ENCODE peak calls at places on chromosomes 2 and 18, in eight cellular contexts. Y is esophagus squamous epithelium; M is CD8-positive, alpha-beta memory T cell; H is cardiac muscle cell; P is substantia nigra; U is IMR-90; C is ovary; Z is CD8-positive, alpha-beta T cell. Q is an unnamed sample.

GRCh38 chr2:61689526-61689925 is 151.4 kb upstream of the XPO1 start:
- DNase-seq in Z (no peak), C (no peak), Y (no peak), M (no peak), H (no peak), P (no peak), U (peak; percentile 20), Q (no peak)

GRCh38 chr2:223081789-223082188 is 29.8 kb downstream of the KCNE4 start:
- DNase-seq in C (no peak), Z (no peak), Y (no peak), P (no peak), H (no peak), U (no peak), M (no peak), Q (no peak)

GRCh38 chr2:170713280-170714155 is 1.6 kb upstream of the SP5 start:
- DNase-seq in Z (no peak), U (no peak), C (peak; percentile 36), H (peak; percentile 23), P (no peak), Y (no peak), M (peak; percentile 14), Q (no peak)

GRCh38 chr2:160073284-160073888 is 11.0 kb upstream of the PLA2R1 start:
- DNase-seq in Z (no peak), M (no peak), H (no peak), U (no peak), P (no peak), C (no peak), Y (no peak), Q (no peak)

GRCh38 chr2:100321881-100322820 is at the start of gene LONRF2:
- DNase-seq in P (peak; percentile 29), Y (no peak), H (peak; percentile 41), C (peak; percentile 80), Z (no peak), M (no peak), U (no peak), Q (no peak)

GRCh38 chr2:230738924-230739323 is 26.3 kb downstream of the CAB39 start:
- DNase-seq in C (no peak), Y (no peak), M (no peak), Z (no peak), H (no peak), U (no peak), P (no peak), Q (no peak)

GRCh38 chr2:47945036-47945781 is 38.9 kb upstream of the FBXO11 start:
- DNase-seq in Z (no peak), M (no peak), Y (no peak), U (no peak), P (no peak), H (peak; percentile 51), C (no peak), Q (no peak)

GRCh38 chr2:110116033-110116710 is 550 bp upstream of the MALL start:
- DNase-seq in Y (no peak), U (peak; percentile 54), P (no peak), M (no peak), Z (no peak), C (no peak), H (peak; percentile 51), Q (peak; percentile 82)

GRCh38 chr2:113181491-113182051 is 7.8 kb downstream of the PSD4 start:
- DNase-seq in Z (no peak), P (no peak), C (no peak), Y (no peak), M (peak; percentile 33), U (no peak), H (no peak), Q (peak; percentile 43)

GRCh38 chr2:71457959-71458322 is 4.6 kb downstream of the DYSF start:
- DNase-seq in M (no peak), C (no peak), U (no peak), Z (no peak), Y (no peak), H (no peak), P (no peak), Q (no peak)

GRCh38 chr2:98543214-98543613 is 65.1 kb downstream of the COA5 start:
- DNase-seq in Y (no peak), M (no peak), C (no peak), U (no peak), Z (no peak), H (no peak), P (no peak), Q (no peak)

GRCh38 chr2:98543842-98544241 is 64.5 kb downstream of the COA5 start:
- DNase-seq in M (no peak), H (no peak), Z (no peak), U (no peak), C (no peak), P (no peak), Y (no peak), Q (peak; percentile 11)

GRCh38 chr2:98539056-98539735 is 69.1 kb downstream of the COA5 start:
- DNase-seq in U (no peak), P (no peak), H (no peak), Z (no peak), Y (no peak), C (no peak), M (no peak), Q (no peak)

GRCh38 chr2:98541906-98542305 is 66.4 kb downstream of the COA5 start:
- DNase-seq in U (no peak), Z (no peak), Y (no peak), M (no peak), H (no peak), P (no peak), C (no peak), Q (no peak)

GRCh38 chr2:98541489-98541888 is 66.8 kb downstream of the COA5 start:
- DNase-seq in P (no peak), H (no peak), U (no peak), Y (no peak), Z (no peak), M (no peak), C (no peak), Q (no peak)
- H3K27ac ChIP-seq in P (no peak overlapping the region), H (no peak overlapping the region), U (no peak overlapping the region), Y (no peak overlapping the region), Z (no peak overlapping the region), M (no peak overlapping the region), C (no peak overlapping the region), Q (no peak overlapping the region)

GRCh38 chr18:49668583-49669290 is 106.9 kb downstream of the LIPG start:
- DNase-seq in Z (no peak), C (peak; percentile 81), P (no peak), M (no peak), U (no peak), Y (no peak), H (peak; percentile 14), Q (no peak)
- H3K27ac ChIP-seq in Z (no peak overlapping the region), C (peak overlapping the region; percentile 7), P (no peak overlapping the region), M (no peak overlapping the region), U (no peak overlapping the region), Y (peak overlapping the region; percentile 45), H (no peak overlapping the region), Q (no peak overlapping the region)

GRCh38 chr2:85951351-85952067 is 62.7 kb upstream of the ST3GAL5 start:
- DNase-seq in H (no peak), C (no peak), P (no peak), Y (no peak), M (no peak), U (no peak), Z (no peak), Q (no peak)
- H3K27ac ChIP-seq in H (no peak overlapping the region), C (no peak overlapping the region), P (no peak overlapping the region), Y (no peak overlapping the region), M (no peak overlapping the region), U (no peak overlapping the region), Z (no peak overlapping the region), Q (no peak overlapping the region)

GRCh38 chr2:127068351-127068741 is 38.6 kb downstream of the BIN1 start:
- DNase-seq in Y (no peak), C (no peak), H (no peak), P (no peak), M (no peak), Z (no peak), U (no peak), Q (no peak)
- H3K27ac ChIP-seq in Y (peak overlapping the region; percentile 73), C (no peak overlapping the region), H (no peak overlapping the region), P (peak overlapping the region; percentile 95), M (no peak overlapping the region), Z (no peak overlapping the region), U (no peak overlapping the region), Q (no peak overlapping the region)

DNA sequence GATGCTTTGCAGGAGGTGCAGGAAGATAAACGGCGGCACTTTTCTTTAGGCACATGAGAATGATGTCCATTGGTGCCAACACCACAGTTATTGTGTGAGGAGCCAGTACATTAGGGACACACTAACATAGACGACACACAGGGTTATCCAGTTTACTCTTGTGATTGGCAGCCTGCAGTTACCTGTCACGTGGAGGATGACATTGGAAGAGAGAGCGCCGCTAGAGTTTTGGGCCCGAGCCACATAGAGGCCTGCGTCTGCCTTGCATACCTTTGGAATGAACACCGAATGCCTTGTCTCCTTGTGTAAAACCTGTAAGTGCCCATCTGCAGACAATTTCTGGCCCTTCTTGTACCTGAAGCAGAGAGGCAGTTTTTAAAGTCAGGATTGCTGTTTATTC is 26.9 kb upstream of the TTN start:
- DNase-seq in M (no peak), Z (no peak), H (no peak), U (no peak), C (no peak), Y (no peak), P (no peak), Q (no peak)
- H3K27ac ChIP-seq in M (no peak overlapping the region), Z (no peak overlapping the region), H (peak overlapping the region; percentile 45), U (no peak overlapping the region), C (no peak overlapping the region), Y (no peak overlapping the region), P (no peak overlapping the region), Q (no peak overlapping the region)

Q was measured in tibial artery.